ENCODE peak calls at places on chromosomes 11 and 22, in nine cellular contexts. One of them, this sample, is unnamed.

GRCh38 chr11:69647761-69648497 is 7.0 kb downstream of the CCND1 start:
- DNase-seq in adipocyte: no peak
- DNase-seq in dermis blood vessel endothelial cell: no peak
- DNase-seq in CD8-positive, alpha-beta T cell: no peak
- DNase-seq in CD8-positive, alpha-beta memory T cell: no peak
- DNase-seq in HTR-8/SVneo: no peak
- DNase-seq in stomach: no peak
- DNase-seq in myocyte: no peak
- DNase-seq in fibroblast of lung: no peak
- DNase-seq in this sample: no peak

GRCh38 chr22:46581580-46582244 is 38.5 kb upstream of the GRAMD4 start:
- DNase-seq in adipocyte: no peak
- DNase-seq in dermis blood vessel endothelial cell: no peak
- DNase-seq in CD8-positive, alpha-beta T cell: no peak
- DNase-seq in CD8-positive, alpha-beta memory T cell: no peak
- DNase-seq in HTR-8/SVneo: no peak
- DNase-seq in stomach: no peak
- DNase-seq in myocyte: no peak
- DNase-seq in fibroblast of lung: no peak
- DNase-seq in this sample: no peak

GRCh38 chr11:1092919-1093318 is 18.2 kb downstream of the MUC2 start:
- DNase-seq in adipocyte: no peak
- DNase-seq in dermis blood vessel endothelial cell: no peak
- DNase-seq in CD8-positive, alpha-beta T cell: no peak
- DNase-seq in CD8-positive, alpha-beta memory T cell: no peak
- DNase-seq in HTR-8/SVneo: no peak
- DNase-seq in stomach: no peak
- DNase-seq in myocyte: no peak
- DNase-seq in fibroblast of lung: no peak
- DNase-seq in this sample: no peak

GRCh38 chr11:65261591-65262380 is at the start of gene POLA2:
- DNase-seq in adipocyte: peak
- DNase-seq in dermis blood vessel endothelial cell: peak
- DNase-seq in CD8-positive, alpha-beta T cell: peak
- DNase-seq in CD8-positive, alpha-beta memory T cell: peak
- DNase-seq in HTR-8/SVneo: peak
- DNase-seq in stomach: peak
- DNase-seq in myocyte: peak
- DNase-seq in fibroblast of lung: peak
- DNase-seq in this sample: peak

GRCh38 chr11:75679566-75679965 is 10.7 kb upstream of the MAP6 start:
- DNase-seq in adipocyte: no peak
- DNase-seq in dermis blood vessel endothelial cell: no peak
- DNase-seq in CD8-positive, alpha-beta T cell: no peak
- DNase-seq in CD8-positive, alpha-beta memory T cell: no peak
- DNase-seq in HTR-8/SVneo: no peak
- DNase-seq in stomach: no peak
- DNase-seq in myocyte: no peak
- DNase-seq in fibroblast of lung: no peak
- DNase-seq in this sample: no peak

GRCh38 chr11:104964247-104964646 is 4.1 kb downstream of the CASP4 start:
- DNase-seq in adipocyte: no peak
- DNase-seq in dermis blood vessel endothelial cell: no peak
- DNase-seq in CD8-positive, alpha-beta T cell: no peak
- DNase-seq in CD8-positive, alpha-beta memory T cell: no peak
- DNase-seq in HTR-8/SVneo: no peak
- DNase-seq in stomach: no peak
- DNase-seq in myocyte: no peak
- DNase-seq in fibroblast of lung: no peak
- DNase-seq in this sample: no peak

GRCh38 chr11:18012314-18012905 is 437 bp downstream of the SERGEF start:
- DNase-seq in adipocyte: peak
- DNase-seq in dermis blood vessel endothelial cell: peak
- DNase-seq in CD8-positive, alpha-beta T cell: no peak
- DNase-seq in CD8-positive, alpha-beta memory T cell: peak
- DNase-seq in HTR-8/SVneo: peak
- DNase-seq in stomach: peak
- DNase-seq in myocyte: peak
- DNase-seq in fibroblast of lung: peak
- DNase-seq in this sample: peak

GRCh38 chr11:126522152-126522551 is 166.7 kb downstream of the ST3GAL4 start:
- DNase-seq in adipocyte: no peak
- DNase-seq in dermis blood vessel endothelial cell: no peak
- DNase-seq in CD8-positive, alpha-beta T cell: no peak
- DNase-seq in CD8-positive, alpha-beta memory T cell: no peak
- DNase-seq in HTR-8/SVneo: no peak
- DNase-seq in stomach: no peak
- DNase-seq in myocyte: no peak
- DNase-seq in fibroblast of lung: no peak
- DNase-seq in this sample: no peak

GRCh38 chr11:101456812-101457211 is 127.0 kb downstream of the TRPC6 start:
- DNase-seq in adipocyte: peak
- DNase-seq in dermis blood vessel endothelial cell: no peak
- DNase-seq in CD8-positive, alpha-beta T cell: no peak
- DNase-seq in CD8-positive, alpha-beta memory T cell: no peak
- DNase-seq in HTR-8/SVneo: no peak
- DNase-seq in stomach: no peak
- DNase-seq in myocyte: peak
- DNase-seq in fibroblast of lung: peak
- DNase-seq in this sample: peak

GRCh38 chr11:47908198-47908597 is 60.0 kb upstream of the NUP160 start:
- DNase-seq in adipocyte: peak
- DNase-seq in dermis blood vessel endothelial cell: no peak
- DNase-seq in CD8-positive, alpha-beta T cell: no peak
- DNase-seq in CD8-positive, alpha-beta memory T cell: no peak
- DNase-seq in HTR-8/SVneo: no peak
- DNase-seq in stomach: no peak
- DNase-seq in myocyte: no peak
- DNase-seq in fibroblast of lung: no peak
- DNase-seq in this sample: no peak

GRCh38 chr11:114796954-114797721 is 118.8 kb downstream of the NXPE2 start:
- DNase-seq in adipocyte: no peak
- DNase-seq in dermis blood vessel endothelial cell: peak
- DNase-seq in CD8-positive, alpha-beta T cell: no peak
- DNase-seq in CD8-positive, alpha-beta memory T cell: no peak
- DNase-seq in HTR-8/SVneo: no peak
- DNase-seq in stomach: no peak
- DNase-seq in myocyte: no peak
- DNase-seq in fibroblast of lung: no peak
- DNase-seq in this sample: no peak

GRCh38 chr11:65414776-65415498 is 7.7 kb upstream of the NEAT1 start:
- DNase-seq in adipocyte: peak
- DNase-seq in dermis blood vessel endothelial cell: no peak
- DNase-seq in CD8-positive, alpha-beta T cell: no peak
- DNase-seq in CD8-positive, alpha-beta memory T cell: no peak
- DNase-seq in HTR-8/SVneo: no peak
- DNase-seq in stomach: no peak
- DNase-seq in myocyte: peak
- DNase-seq in fibroblast of lung: no peak
- DNase-seq in this sample: no peak

This sample was measured in dermis microvascular lymphatic vessel endothelial cell.